ENCODE peak calls at places on chromosomes 2 and 18, in six cellular contexts. J, G, Z, U, X and N are unnamed samples.

GRCh38 chr2:174744111-174744510 is 20.2 kb downstream of the CHRNA1 start:
- ATAC-seq in G (no peak), J (no peak), Z (no peak), X (no peak), U (no peak), N (no peak)

GRCh38 chr2:143139835-143140393 is 10.7 kb downstream of the ARHGAP15 start:
- ATAC-seq in X (no peak), U (no peak), G (no peak), J (peak), Z (no peak), N (no peak)

GRCh38 chr2:234691968-234692955 is 195.4 kb upstream of the ARL4C start:
- ATAC-seq in X (no peak), J (no peak), U (no peak), G (peak), Z (no peak), N (no peak)

GRCh38 chr2:241811209-241811951 is 2.4 kb downstream of the NEU4 start:
- ATAC-seq in X (no peak), G (no peak), J (no peak), Z (no peak), U (no peak), N (no peak)

GRCh38 chr18:21484851-21485636 is 115.5 kb downstream of the ESCO1 start:
- ATAC-seq in U (no peak), J (peak), X (no peak), G (no peak), Z (no peak), N (no peak)

GRCh38 chr2:143140864-143141637 is 11.8 kb downstream of the ARHGAP15 start:
- ATAC-seq in X (no peak), U (no peak), Z (no peak), J (peak), G (no peak), N (no peak)

GRCh38 chr2:9914384-9915065 is 37.0 kb upstream of the GRHL1 start:
- ATAC-seq in Z (peak), U (peak), X (no peak), J (peak), G (no peak), N (no peak)

GRCh38 chr2:76318848-76319247 is 608.1 kb upstream of the GCFC2 start:
- ATAC-seq in J (no peak), X (no peak), U (no peak), G (no peak), Z (no peak), N (no peak)

GRCh38 chr18:77250501-77250925 is 865 bp downstream of the GALR1 start:
- ATAC-seq in U (no peak), J (no peak), Z (no peak), X (no peak), G (no peak), N (no peak)

GRCh38 chr2:171260471-171261424 is 100.1 kb upstream of the TLK1 start:
- ATAC-seq in G (peak), X (no peak), J (peak), Z (no peak), U (no peak), N (no peak)

GRCh38 chr18:46660955-46661749 is 4.1 kb upstream of the LOXHD1 start:
- ATAC-seq in G (peak), J (no peak), U (no peak), Z (no peak), X (no peak), N (no peak)

GRCh38 chr18:46449033-46449432 is 208.0 kb downstream of the LOXHD1 start:
- ATAC-seq in J (no peak), Z (no peak), X (no peak), U (no peak), G (no peak), N (no peak)

GRCh38 chr18:57352761-57353136 is 392 bp downstream of the ST8SIA3 start:
- ATAC-seq in G (no peak), Z (no peak), J (no peak), X (no peak), U (no peak), N (no peak)
- TF ChIP-seq EP300 in G (no peak), Z (no peak), J (no peak), X (no peak), U (no peak), N (no peak)

GRCh38 chr2:68878071-68878711 is 7.0 kb upstream of the BMP10 start:
- ATAC-seq in U (no peak), G (no peak), J (no peak), X (no peak), Z (peak), N (no peak)
- TF ChIP-seq POLR2A in U (no peak), G (no peak), J (no peak), X (no peak), Z (no peak), N (no peak)

DNA sequence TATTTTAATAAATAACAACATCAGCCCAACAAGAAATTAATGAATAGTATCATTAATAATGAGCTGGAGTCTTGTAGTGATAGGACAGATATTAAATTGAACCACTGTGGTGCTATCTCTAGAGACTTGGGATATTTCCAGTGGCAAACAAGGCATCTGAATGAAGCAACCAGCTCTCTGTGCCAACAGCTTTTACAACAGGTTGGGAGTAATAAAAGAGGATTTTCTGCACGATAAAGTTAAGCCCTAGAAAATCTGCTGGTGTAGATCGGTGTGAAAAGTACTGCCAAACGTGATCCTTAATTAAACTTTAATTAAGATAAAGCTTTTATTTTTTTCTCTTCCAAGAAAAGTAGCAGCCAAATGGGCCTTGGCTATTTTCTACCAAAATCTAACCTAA is 385.5 kb downstream of the NR4A2 start:
- ATAC-seq in X (no peak), U (no peak), J (no peak), Z (no peak), G (no peak), N (no peak)
- H3K4me3 ChIP-seq in X (no peak), U (no peak), J (no peak), Z (no peak), G (no peak), N (no peak)

DNA sequence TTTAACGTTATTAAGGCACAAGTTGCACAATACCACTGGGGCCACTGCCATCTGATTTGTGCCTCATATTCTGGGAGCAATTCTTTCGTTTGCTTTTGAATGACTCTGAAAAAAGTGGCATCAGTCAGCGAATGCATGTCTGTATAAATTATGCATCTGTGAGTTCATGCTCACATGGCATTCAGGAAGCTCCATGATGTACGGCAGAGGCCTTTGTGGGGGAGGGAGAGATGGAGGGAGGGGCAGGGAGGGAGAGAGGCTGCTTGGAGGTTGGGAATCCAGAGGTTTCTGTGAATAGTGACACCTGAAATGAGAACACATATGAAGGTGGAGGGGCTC is 362.2 kb downstream of the SOX11 start:
- ATAC-seq in Z (no peak), G (no peak), X (no peak), U (no peak), J (no peak), N (no peak)
- TF ChIP-seq EP300 in Z (no peak), G (no peak), X (no peak), U (no peak), J (no peak), N (no peak)

GRCh38 chr18:74499633-74500032 is 3.5 kb downstream of the CNDP2 start:
- ATAC-seq in G (no peak), X (peak), U (no peak), J (peak), Z (peak), N (no peak)
- TF ChIP-seq POLR2A in G (no peak), X (no peak), U (no peak), J (peak), Z (peak), N (no peak)

DNA sequence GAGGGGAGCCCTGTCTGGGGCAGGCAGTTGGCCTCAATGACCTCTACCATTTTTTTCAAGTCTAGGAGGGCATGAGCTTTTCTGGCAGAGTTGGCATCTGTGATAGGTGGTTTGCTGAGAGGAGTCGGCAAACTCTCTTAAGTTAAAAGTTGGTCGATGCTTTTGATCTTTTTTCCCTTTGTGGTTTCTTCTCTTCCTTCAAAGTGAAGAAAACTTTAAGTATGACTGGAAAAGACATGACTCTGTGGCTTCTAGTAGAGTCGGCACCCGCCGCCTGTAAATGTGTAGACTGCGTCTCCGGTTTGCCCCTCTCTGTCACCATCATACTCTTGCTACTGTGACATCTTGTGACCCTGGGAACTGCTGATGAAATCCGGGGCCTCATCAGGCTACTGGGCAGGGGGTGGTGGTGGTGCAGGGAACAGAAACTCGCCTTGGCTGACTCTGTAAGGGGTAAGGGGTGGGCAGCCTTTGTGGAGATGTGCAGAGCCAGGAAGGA is 21.1 kb downstream of the INPP5D start:
- ATAC-seq in J (peak), U (no peak), Z (no peak), G (no peak), X (no peak), N (no peak)
- H3K4me3 ChIP-seq in J (peak), U (no peak), Z (no peak), G (no peak), X (no peak), N (no peak)

DNA sequence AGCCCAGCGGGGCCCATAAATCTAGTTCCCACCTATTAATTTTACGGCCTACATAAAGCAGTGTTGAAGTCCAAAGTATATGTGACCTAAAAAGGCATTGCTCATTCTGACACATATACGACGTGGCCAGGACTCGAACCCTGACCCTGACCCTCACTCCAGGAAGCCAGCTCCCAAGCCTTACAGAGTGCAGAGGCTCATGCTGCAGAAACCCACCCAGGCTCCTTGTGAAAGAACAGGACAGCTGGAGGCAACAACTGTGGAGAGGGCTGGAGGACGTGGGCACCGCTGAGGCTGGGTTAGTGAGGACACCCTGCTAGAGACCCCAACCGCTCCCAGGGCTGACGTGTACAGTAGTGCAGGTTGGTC is 221.6 kb downstream of the CYP26B1 start:
- ATAC-seq in J (no peak), G (no peak), U (no peak), Z (no peak), X (no peak), N (no peak)
- TF ChIP-seq EP300 in J (no peak), G (no peak), U (no peak), Z (no peak), X (no peak), N (no peak)

GRCh38 chr2:190996947-190997346 is 17.0 kb downstream of the STAT1 start:
- ATAC-seq in J (peak), X (peak), G (peak), U (peak), Z (no peak), N (peak)
- TF ChIP-seq POLR2A in J (peak), X (no peak), G (no peak), U (no peak), Z (no peak), N (no peak)